ENCODE peak calls at places on chromosome 2, in six cellular contexts. Y is GM12878, J is heart right ventricle, M is fibroblast of pulmonary artery, W is AG04449, D is prostate gland. L is an unnamed sample.

GRCh38 chr2:199862779-199863178 is 11.8 kb upstream of the FTCDNL1 start:
- DNase-seq in Y (no peak), J (no peak), M (no peak), W (no peak), D (no peak), L (no peak)

GRCh38 chr2:8174641-8175257 is 507.1 kb upstream of the ID2 start:
- DNase-seq in Y (no peak), J (no peak), M (no peak), W (no peak), D (no peak), L (no peak)

GRCh38 chr2:239288951-239289481 is 111.8 kb downstream of the HDAC4 start:
- DNase-seq in Y (peak; percentile 52), J (no peak), M (no peak), W (no peak), D (no peak), L (peak; percentile 92)

GRCh38 chr2:41136966-41137494 is 685.1 kb upstream of the SLC8A1 start:
- DNase-seq in Y (no peak), J (no peak), M (peak; percentile 24), W (no peak), D (no peak), L (peak; percentile 15)

GRCh38 chr2:62475172-62476011 is 30.6 kb downstream of the TMEM17 start:
- DNase-seq in Y (no peak), J (no peak), M (no peak), W (no peak), D (peak; percentile 42), L (no peak)

GRCh38 chr2:158756976-158757375 is 38.1 kb upstream of the DAPL1 start:
- DNase-seq in Y (no peak), J (no peak), M (no peak), W (no peak), D (no peak), L (no peak)

GRCh38 chr2:43220229-43220981 is 6.0 kb downstream of the ZFP36L2 start:
- DNase-seq in Y (no peak), J (no peak), M (peak; percentile 59), W (no peak), D (no peak), L (peak; percentile 65)

GRCh38 chr2:122748552-122749011 is 993.1 kb downstream of the TSN start:
- DNase-seq in Y (no peak), J (no peak), M (peak; percentile 98), W (peak; percentile 4), D (no peak), L (peak; percentile 88)

GRCh38 chr2:110101280-110101844 is 14.3 kb downstream of the MALL start:
- DNase-seq in Y (no peak), J (peak; percentile 95), M (peak; percentile 100), W (peak; percentile 99), D (peak; percentile 96), L (peak; percentile 98)

GRCh38 chr2:11505652-11506610 is 27.9 kb upstream of the GREB1 start:
- DNase-seq in Y (peak; percentile 35), J (no peak), M (no peak), W (no peak), D (no peak), L (no peak)

DNA sequence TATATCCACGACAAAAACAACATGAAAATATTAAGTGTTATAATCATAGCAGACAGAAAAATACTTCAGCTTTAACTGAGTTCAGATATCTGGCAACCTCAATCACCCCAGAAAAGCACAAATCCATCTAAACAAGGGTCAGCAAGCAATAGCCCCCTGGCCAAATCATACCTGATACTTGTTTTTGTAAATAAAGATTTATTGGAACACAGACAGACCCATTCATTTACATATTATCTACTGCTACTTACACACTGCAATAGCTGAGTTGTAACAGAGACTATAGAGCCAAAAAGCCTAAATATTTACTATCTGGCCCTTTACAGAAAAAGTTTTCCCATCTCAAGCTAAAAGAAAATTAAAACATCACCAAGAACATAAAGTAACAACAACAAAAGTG is 12.8 kb downstream of the FARSB start:
- DNase-seq in Y (no peak), J (no peak), M (no peak), W (no peak), D (no peak), L (no peak)
- H3K4me3 ChIP-seq in Y (no peak overlapping the region), J (no peak overlapping the region), M (no peak overlapping the region), W (no peak overlapping the region), D (no peak overlapping the region), L (no peak overlapping the region)

DNA sequence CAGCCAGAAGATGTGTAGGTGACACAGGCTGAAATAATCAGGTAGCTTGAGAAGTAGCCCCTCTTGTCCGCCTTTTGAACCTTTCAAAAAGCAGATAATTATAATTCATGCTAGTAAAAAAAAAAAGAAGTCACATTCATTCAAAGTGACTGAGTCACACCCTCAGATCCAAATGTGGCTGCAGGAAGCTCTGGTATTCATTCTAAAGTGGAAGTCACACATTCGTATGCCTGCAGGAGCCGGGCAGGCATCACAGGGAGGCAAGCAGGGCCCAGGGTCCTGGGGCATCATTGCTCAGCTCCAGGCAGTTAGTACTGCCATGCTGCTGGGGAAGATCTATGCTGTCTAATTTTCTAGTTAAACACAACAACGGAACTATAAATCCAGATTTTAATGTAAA is 21.7 kb upstream of the RAB11FIP5 start:
- DNase-seq in Y (no peak), J (no peak), M (no peak), W (no peak), D (no peak), L (no peak)
- TF ChIP-seq CTCF in Y (no peak), J (no peak), M (no peak), W (no peak), D (no peak), L (no peak)

GRCh38 chr2:240983996-240984498 is 14.4 kb upstream of the SNED1 start:
- DNase-seq in Y (no peak), J (no peak), M (no peak), W (no peak), D (no peak), L (no peak)
- H3K4me3 ChIP-seq in Y (no peak overlapping the region), J (no peak overlapping the region), M (no peak overlapping the region), W (no peak overlapping the region), D (no peak overlapping the region), L (no peak overlapping the region)

GRCh38 chr2:60496475-60496874 is 57.0 kb downstream of the BCL11A start:
- DNase-seq in Y (no peak), J (no peak), M (no peak), W (no peak), D (no peak), L (no peak)
- TF ChIP-seq CTCF in Y (no peak), J (no peak), M (no peak), W (no peak), D (no peak), L (no peak)

DNA sequence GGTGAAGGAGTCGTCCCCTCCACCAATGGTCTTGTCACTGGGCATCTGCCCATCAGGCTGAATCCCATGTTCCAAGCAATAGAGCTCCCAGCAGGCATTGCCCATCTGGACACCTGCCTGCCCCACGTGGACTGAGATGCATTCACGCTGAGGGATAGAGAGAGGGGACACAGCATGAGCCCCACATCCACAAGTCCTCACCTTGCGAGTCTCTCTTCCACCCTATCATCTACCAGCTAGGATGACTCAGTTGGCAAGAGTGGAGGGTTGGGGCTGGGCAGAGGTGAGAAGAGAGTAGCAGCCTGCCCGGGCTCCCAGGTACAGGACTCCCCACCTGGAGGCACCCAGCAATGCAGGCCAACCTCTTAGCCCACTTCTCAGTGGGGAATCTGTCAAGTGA is 959 bp upstream of the TUBA4B start:
- DNase-seq in Y (no peak), J (no peak), M (no peak), W (no peak), D (no peak), L (no peak)
- H3K4me3 ChIP-seq in Y (peak overlapping the region; percentile 86), J (peak overlapping the region; percentile 83), M (no peak overlapping the region), W (no peak overlapping the region), D (peak overlapping the region; percentile 67), L (no peak overlapping the region)

GRCh38 chr2:218995561-218995960 is 2.3 kb upstream of the CRYBA2 start:
- DNase-seq in Y (no peak), J (no peak), M (no peak), W (no peak), D (no peak), L (no peak)

GRCh38 chr2:218997730-218998129 is 4.5 kb upstream of the CRYBA2 start:
- DNase-seq in Y (no peak), J (no peak), M (no peak), W (no peak), D (no peak), L (no peak)

GRCh38 chr2:218998414-218999002 is 5.3 kb upstream of the CRYBA2 start:
- DNase-seq in Y (no peak), J (no peak), M (no peak), W (no peak), D (no peak), L (no peak)

GRCh38 chr2:218996937-218997336 is 3.7 kb upstream of the CRYBA2 start:
- DNase-seq in Y (no peak), J (no peak), M (no peak), W (no peak), D (peak; percentile 64), L (no peak)

GRCh38 chr2:218995972-218996644 is 2.9 kb upstream of the CRYBA2 start:
- DNase-seq in Y (no peak), J (peak; percentile 86), M (peak; percentile 82), W (no peak), D (peak; percentile 87), L (peak; percentile 79)
- TF ChIP-seq CTCF in Y (peak; percentile 78), J (peak; percentile 92), M (peak; percentile 70), W (peak; percentile 90), D (peak; percentile 98), L (peak; percentile 89)

GRCh38 chr2:216194013-216194412 is 84.9 kb downstream of the XRCC5 start:
- DNase-seq in Y (no peak), J (no peak), M (no peak), W (no peak), D (no peak), L (no peak)

GRCh38 chr2:216192181-216192580 is 83.0 kb downstream of the XRCC5 start:
- DNase-seq in Y (no peak), J (no peak), M (no peak), W (no peak), D (no peak), L (no peak)

GRCh38 chr2:216194561-216194960 is 85.4 kb downstream of the XRCC5 start:
- DNase-seq in Y (no peak), J (no peak), M (no peak), W (no peak), D (no peak), L (no peak)

GRCh38 chr2:216192931-216193330 is 83.8 kb downstream of the XRCC5 start:
- DNase-seq in Y (no peak), J (no peak), M (no peak), W (no peak), D (no peak), L (no peak)

DNA sequence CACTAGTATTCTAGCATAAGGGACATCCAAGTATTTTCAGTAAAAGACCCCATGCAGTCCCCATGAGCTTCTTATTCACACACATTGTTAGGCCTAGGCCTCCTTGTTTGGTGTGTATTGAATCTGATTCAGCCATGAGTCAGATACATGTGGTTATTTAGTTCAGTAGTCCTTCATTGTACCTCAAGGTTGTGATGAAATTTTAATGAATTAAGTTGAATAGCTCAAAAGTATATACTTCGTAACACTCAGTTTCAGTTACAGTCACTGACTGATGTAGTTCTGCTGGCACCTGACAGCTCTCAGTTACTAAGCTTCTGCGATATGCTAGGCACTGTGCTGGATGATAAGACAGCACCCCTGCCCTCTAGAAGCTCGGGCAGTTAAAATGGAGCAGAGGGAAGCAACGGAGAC is 86.4 kb downstream of the XRCC5 start:
- DNase-seq in Y (no peak), J (no peak), M (peak; percentile 80), W (peak; percentile 57), D (no peak), L (peak; percentile 73)
- H3K4me3 ChIP-seq in Y (no peak overlapping the region), J (no peak overlapping the region), M (no peak overlapping the region), W (no peak overlapping the region), D (no peak overlapping the region), L (no peak overlapping the region)

GRCh38 chr2:205903549-205904129 is 182.3 kb downstream of the INO80D start:
- DNase-seq in Y (no peak), J (no peak), M (peak; percentile 21), W (no peak), D (no peak), L (peak; percentile 38)
- TF ChIP-seq CTCF in Y (peak; percentile 37), J (peak; percentile 29), M (peak; percentile 33), W (peak; percentile 17), D (peak; percentile 38), L (peak; percentile 55)